ENCODE peak calls at places on chromosomes 13 and 19, in six cellular contexts. One of them, this sample, is unnamed.
A peak's percentile ranks its signal among the peaks of the same experiment; 100 is the strongest.

GRCh38 chr13:105083986-105084385 is 1451.5 kb downstream of the EFNB2 start:
- DNase-seq in neural progenitor cell: no peak
- DNase-seq in mesenchymal stem cell: no peak
- DNase-seq in HCT116: no peak
- DNase-seq in PC-9: no peak
- DNase-seq in OCI-LY7: no peak
- DNase-seq in this sample: no peak

GRCh38 chr13:29569253-29570057 is 26.0 kb downstream of the SLC7A1 start:
- DNase-seq in neural progenitor cell: no peak
- DNase-seq in mesenchymal stem cell: no peak
- DNase-seq in HCT116: no peak
- DNase-seq in PC-9: no peak
- DNase-seq in OCI-LY7: no peak
- DNase-seq in this sample: no peak

GRCh38 chr13:111302045-111302722 is 18.3 kb upstream of the TEX29 start:
- DNase-seq in neural progenitor cell: no peak
- DNase-seq in mesenchymal stem cell: no peak
- DNase-seq in HCT116: no peak
- DNase-seq in PC-9: no peak
- DNase-seq in OCI-LY7: no peak
- DNase-seq in this sample: no peak

GRCh38 chr19:18023596-18024212 is 15.7 kb downstream of the ARRDC2 start:
- DNase-seq in neural progenitor cell: no peak
- DNase-seq in mesenchymal stem cell: peak; percentile 85
- DNase-seq in HCT116: no peak
- DNase-seq in PC-9: no peak
- DNase-seq in OCI-LY7: peak; percentile 85
- DNase-seq in this sample: no peak

GRCh38 chr13:60837806-60838205 is 440.8 kb downstream of the TDRD3 start:
- DNase-seq in neural progenitor cell: no peak
- DNase-seq in mesenchymal stem cell: peak; percentile 3
- DNase-seq in HCT116: no peak
- DNase-seq in PC-9: no peak
- DNase-seq in OCI-LY7: no peak
- DNase-seq in this sample: peak; percentile 2

GRCh38 chr13:89221557-89222158 is 1550.5 kb downstream of the SLITRK5 start:
- DNase-seq in neural progenitor cell: no peak
- DNase-seq in mesenchymal stem cell: no peak
- DNase-seq in HCT116: no peak
- DNase-seq in PC-9: no peak
- DNase-seq in OCI-LY7: no peak
- DNase-seq in this sample: no peak

GRCh38 chr13:30572859-30573275 is 44.9 kb upstream of the USPL1 start:
- DNase-seq in neural progenitor cell: no peak
- DNase-seq in mesenchymal stem cell: peak; percentile 76
- DNase-seq in HCT116: no peak
- DNase-seq in PC-9: no peak
- DNase-seq in OCI-LY7: peak; percentile 80
- DNase-seq in this sample: peak; percentile 39

GRCh38 chr13:37701972-37702371 is 103.4 kb upstream of the POSTN start:
- DNase-seq in neural progenitor cell: no peak
- DNase-seq in mesenchymal stem cell: peak; percentile 96
- DNase-seq in HCT116: no peak
- DNase-seq in PC-9: no peak
- DNase-seq in OCI-LY7: no peak
- DNase-seq in this sample: peak; percentile 50

GRCh38 chr13:31074750-31075149 is 87.0 kb downstream of the HSPH1 start:
- DNase-seq in neural progenitor cell: no peak
- DNase-seq in mesenchymal stem cell: no peak
- DNase-seq in HCT116: no peak
- DNase-seq in PC-9: no peak
- DNase-seq in OCI-LY7: peak; percentile 58
- DNase-seq in this sample: no peak

GRCh38 chr13:44426461-44426860 is 52.8 kb downstream of the SERP2 start:
- DNase-seq in neural progenitor cell: no peak
- DNase-seq in mesenchymal stem cell: no peak
- DNase-seq in HCT116: no peak
- DNase-seq in PC-9: no peak
- DNase-seq in OCI-LY7: no peak
- DNase-seq in this sample: no peak

GRCh38 chr19:42529248-42529764 is 1.0 kb upstream of the CEACAM1 start:
- DNase-seq in neural progenitor cell: peak; percentile 48
- DNase-seq in mesenchymal stem cell: peak; percentile 28
- DNase-seq in HCT116: peak; percentile 31
- DNase-seq in PC-9: peak; percentile 55
- DNase-seq in OCI-LY7: peak; percentile 84
- DNase-seq in this sample: peak; percentile 71

GRCh38 chr13:60009300-60010248 is 154.2 kb downstream of the DIAPH3 start:
- DNase-seq in neural progenitor cell: no peak
- DNase-seq in mesenchymal stem cell: no peak
- DNase-seq in HCT116: no peak
- DNase-seq in PC-9: no peak
- DNase-seq in OCI-LY7: no peak
- DNase-seq in this sample: no peak

GRCh38 chr19:52307275-52307674 is 10.3 kb downstream of the ZNF480 start:
- DNase-seq in neural progenitor cell: peak; percentile 16
- DNase-seq in mesenchymal stem cell: peak; percentile 44
- DNase-seq in HCT116: peak; percentile 7
- DNase-seq in PC-9: no peak
- DNase-seq in OCI-LY7: peak; percentile 53
- DNase-seq in this sample: no peak

GRCh38 chr13:64127856-64128255 is 2712.2 kb upstream of the PCDH20 start:
- DNase-seq in neural progenitor cell: no peak
- DNase-seq in mesenchymal stem cell: no peak
- DNase-seq in HCT116: no peak
- DNase-seq in PC-9: no peak
- DNase-seq in OCI-LY7: no peak
- DNase-seq in this sample: no peak

GRCh38 chr13:111539252-111539651 is 218.8 kb downstream of the TEX29 start:
- DNase-seq in neural progenitor cell: no peak
- DNase-seq in mesenchymal stem cell: no peak
- DNase-seq in HCT116: no peak
- DNase-seq in PC-9: no peak
- DNase-seq in OCI-LY7: no peak
- DNase-seq in this sample: no peak

GRCh38 chr19:49830766-49831165 is 12.7 kb downstream of the MED25 start:
- DNase-seq in neural progenitor cell: no peak
- DNase-seq in mesenchymal stem cell: no peak
- DNase-seq in HCT116: no peak
- DNase-seq in PC-9: no peak
- DNase-seq in OCI-LY7: no peak
- DNase-seq in this sample: no peak
- H3K4me2 ChIP-seq in neural progenitor cell: no peak overlapping the region
- H3K4me2 ChIP-seq in mesenchymal stem cell: no peak overlapping the region
- H3K4me2 ChIP-seq in HCT116: no peak overlapping the region
- H3K4me2 ChIP-seq in PC-9: no peak overlapping the region
- H3K4me2 ChIP-seq in OCI-LY7: no peak overlapping the region
- H3K4me2 ChIP-seq in this sample: no peak overlapping the region

DNA sequence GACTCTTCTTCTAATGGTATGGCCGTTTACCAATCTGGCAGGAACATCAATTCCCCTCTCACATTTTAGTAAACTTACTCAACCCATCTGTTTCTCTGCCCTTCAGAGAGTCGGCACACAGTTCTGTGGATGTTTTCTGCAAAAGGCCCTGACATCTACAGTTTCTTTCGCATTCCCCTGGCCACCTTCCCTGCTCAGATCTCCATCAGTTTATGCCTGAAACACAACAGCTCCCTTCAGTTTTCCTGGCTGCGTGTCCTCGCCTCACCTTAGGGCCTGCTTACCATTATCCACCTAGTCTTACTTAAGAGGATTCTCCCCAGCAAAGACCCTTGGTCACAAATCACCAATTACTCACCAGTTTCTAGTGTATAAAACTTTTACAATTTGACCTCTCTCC is 25.2 kb downstream of the COL4A1 start:
- DNase-seq in neural progenitor cell: no peak
- DNase-seq in mesenchymal stem cell: no peak
- DNase-seq in HCT116: no peak
- DNase-seq in PC-9: no peak
- DNase-seq in OCI-LY7: no peak
- DNase-seq in this sample: no peak
- H3K4me1 ChIP-seq in neural progenitor cell: no peaks in the 10 kb centered on the region
- H3K4me1 ChIP-seq in mesenchymal stem cell: peaks cover 10% of the 10 kb centered on the region
- H3K4me1 ChIP-seq in HCT116: no peaks in the 10 kb centered on the region
- H3K4me1 ChIP-seq in PC-9: peaks cover 33% of the 10 kb centered on the region
- H3K4me1 ChIP-seq in OCI-LY7: no peaks in the 10 kb centered on the region
- H3K4me1 ChIP-seq in this sample: no peaks in the 10 kb centered on the region

GRCh38 chr19:14563590-14563926 is 8.3 kb downstream of the NDUFB7 start:
- DNase-seq in neural progenitor cell: no peak
- DNase-seq in mesenchymal stem cell: no peak
- DNase-seq in HCT116: no peak
- DNase-seq in PC-9: no peak
- DNase-seq in OCI-LY7: no peak
- DNase-seq in this sample: no peak

GRCh38 chr19:14565765-14566711 is 5.8 kb downstream of the NDUFB7 start:
- DNase-seq in neural progenitor cell: no peak
- DNase-seq in mesenchymal stem cell: no peak
- DNase-seq in HCT116: no peak
- DNase-seq in PC-9: no peak
- DNase-seq in OCI-LY7: no peak
- DNase-seq in this sample: no peak

GRCh38 chr19:14562660-14563589 is 8.9 kb downstream of the NDUFB7 start:
- DNase-seq in neural progenitor cell: peak; percentile 39
- DNase-seq in mesenchymal stem cell: no peak
- DNase-seq in HCT116: no peak
- DNase-seq in PC-9: no peak
- DNase-seq in OCI-LY7: no peak
- DNase-seq in this sample: no peak

GRCh38 chr19:14565298-14565679 is 6.6 kb downstream of the NDUFB7 start:
- DNase-seq in neural progenitor cell: no peak
- DNase-seq in mesenchymal stem cell: no peak
- DNase-seq in HCT116: no peak
- DNase-seq in PC-9: no peak
- DNase-seq in OCI-LY7: no peak
- DNase-seq in this sample: no peak

DNA sequence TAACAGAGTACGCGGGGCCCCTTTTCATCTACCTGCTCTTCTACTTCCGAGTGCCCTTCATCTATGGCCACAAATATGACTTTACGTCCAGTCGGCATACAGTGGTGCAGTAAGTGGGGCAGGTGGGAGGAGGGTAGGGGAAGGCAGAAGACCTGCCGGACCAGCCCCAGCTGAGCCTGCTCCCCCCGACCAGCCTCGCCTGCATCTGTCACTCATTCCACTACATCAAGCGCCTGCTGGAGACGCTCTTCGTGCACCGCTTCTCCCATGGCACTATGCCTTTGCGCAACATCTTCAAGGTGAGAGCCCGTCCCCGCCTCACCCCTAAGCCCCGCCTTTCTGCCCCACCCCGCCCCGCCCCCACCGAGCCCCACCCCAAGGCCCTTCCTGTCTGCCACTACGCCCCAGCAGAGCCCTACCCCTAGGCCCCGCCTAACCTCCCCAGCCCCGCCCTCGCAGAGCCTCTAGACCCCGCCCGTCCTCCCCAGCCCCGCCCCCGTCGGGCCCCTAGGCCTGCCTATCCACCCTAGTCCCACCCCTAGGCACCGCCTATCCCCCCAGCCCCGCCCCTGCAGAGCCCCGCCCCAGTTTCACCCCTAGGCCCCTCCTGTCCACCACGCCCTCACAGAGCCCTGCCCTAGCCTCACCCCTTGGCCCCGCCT is 7.7 kb downstream of the NDUFB7 start:
- DNase-seq in neural progenitor cell: peak; percentile 71
- DNase-seq in mesenchymal stem cell: no peak
- DNase-seq in HCT116: peak; percentile 68
- DNase-seq in PC-9: peak; percentile 19
- DNase-seq in OCI-LY7: peak; percentile 90
- DNase-seq in this sample: peak; percentile 54
- H3K4me2 ChIP-seq in neural progenitor cell: no peak overlapping the region
- H3K4me2 ChIP-seq in mesenchymal stem cell: no peak overlapping the region
- H3K4me2 ChIP-seq in HCT116: no peak overlapping the region
- H3K4me2 ChIP-seq in PC-9: no peak overlapping the region
- H3K4me2 ChIP-seq in OCI-LY7: no peak overlapping the region
- H3K4me2 ChIP-seq in this sample: no peak overlapping the region

GRCh38 chr19:15296841-15297415 is 35.4 kb downstream of the BRD4 start:
- DNase-seq in neural progenitor cell: no peak
- DNase-seq in mesenchymal stem cell: no peak
- DNase-seq in HCT116: no peak
- DNase-seq in PC-9: no peak
- DNase-seq in OCI-LY7: no peak
- DNase-seq in this sample: peak; percentile 63

GRCh38 chr19:15294591-15294990 is 37.7 kb downstream of the BRD4 start:
- DNase-seq in neural progenitor cell: no peak
- DNase-seq in mesenchymal stem cell: no peak
- DNase-seq in HCT116: no peak
- DNase-seq in PC-9: no peak
- DNase-seq in OCI-LY7: no peak
- DNase-seq in this sample: no peak

GRCh38 chr19:15297416-15298224 is 34.7 kb downstream of the BRD4 start:
- DNase-seq in neural progenitor cell: no peak
- DNase-seq in mesenchymal stem cell: peak; percentile 69
- DNase-seq in HCT116: peak; percentile 59
- DNase-seq in PC-9: no peak
- DNase-seq in OCI-LY7: peak; percentile 75
- DNase-seq in this sample: peak; percentile 47

GRCh38 chr19:15293751-15294505 is 38.4 kb downstream of the BRD4 start:
- DNase-seq in neural progenitor cell: no peak
- DNase-seq in mesenchymal stem cell: peak; percentile 28
- DNase-seq in HCT116: no peak
- DNase-seq in PC-9: no peak
- DNase-seq in OCI-LY7: no peak
- DNase-seq in this sample: no peak

DNA sequence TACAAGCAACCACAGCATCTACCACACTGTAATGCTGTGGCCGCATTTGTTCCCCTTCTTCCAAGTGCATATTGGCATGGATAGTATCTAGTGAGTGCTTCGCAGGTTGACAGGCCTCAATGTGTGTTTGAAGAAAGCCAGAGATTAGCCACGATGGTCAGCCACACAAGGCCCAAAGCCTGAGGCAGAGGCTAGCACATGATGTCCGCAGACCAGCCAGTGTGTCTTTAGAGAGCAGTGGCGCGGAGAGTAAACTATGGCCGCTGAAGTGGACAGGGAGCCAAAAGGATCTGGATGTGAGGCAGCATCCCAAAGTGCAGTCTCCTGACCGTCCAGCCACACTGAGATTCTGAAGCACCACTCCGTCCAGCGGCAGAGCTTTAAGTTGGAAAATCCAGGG is 36.0 kb downstream of the BRD4 start:
- DNase-seq in neural progenitor cell: no peak
- DNase-seq in mesenchymal stem cell: no peak
- DNase-seq in HCT116: no peak
- DNase-seq in PC-9: no peak
- DNase-seq in OCI-LY7: no peak
- DNase-seq in this sample: no peak
- H3K4me1 ChIP-seq in neural progenitor cell: peaks cover 33% of the 10 kb centered on the region
- H3K4me1 ChIP-seq in mesenchymal stem cell: peaks cover 33% of the 10 kb centered on the region
- H3K4me1 ChIP-seq in HCT116: no peaks in the 10 kb centered on the region
- H3K4me1 ChIP-seq in PC-9: peaks cover 48% of the 10 kb centered on the region
- H3K4me1 ChIP-seq in OCI-LY7: peaks cover 89% of the 10 kb centered on the region
- H3K4me1 ChIP-seq in this sample: peaks cover 33% of the 10 kb centered on the region

This sample was measured in PC-3.